ENCODE peak calls at places on chromosome 9, in seven cellular contexts. Q is esophagus squamous epithelium, D is vagina, V is endothelial cell of umbilical vein, I is prostate gland, P is transverse colon, C is adrenal gland. M is an unnamed sample.

GRCh38 chr9:98365227-98365669 is 109.8 kb upstream of the TBC1D2 start:
- DNase-seq in I (no peak), Q (no peak), C (no peak), V (peak; percentile 85), D (no peak), P (no peak), M (no peak)

GRCh38 chr9:100619194-100619593 is 41.3 kb downstream of the CAVIN4 start:
- DNase-seq in I (no peak), V (no peak), C (no peak), D (no peak), Q (no peak), P (no peak), M (no peak)

GRCh38 chr9:108412755-108413154 is 443.0 kb downstream of the ACTL7B start:
- DNase-seq in I (no peak), Q (no peak), D (no peak), C (no peak), P (no peak), V (no peak), M (no peak)

GRCh38 chr9:94534901-94535300 is 20.0 kb upstream of the PCAT7 start:
- DNase-seq in P (no peak), C (no peak), V (no peak), I (no peak), Q (no peak), D (no peak), M (no peak)

GRCh38 chr9:115254781-115255180 is 136.8 kb upstream of the TNC start:
- DNase-seq in P (no peak), V (no peak), D (no peak), Q (no peak), I (no peak), C (no peak), M (no peak)

GRCh38 chr9:2726620-2727335 is 9.5 kb downstream of the KCNV2 start:
- DNase-seq in D (no peak), V (no peak), I (no peak), C (no peak), P (no peak), Q (no peak), M (no peak)

GRCh38 chr9:74948897-74949296 is 3.8 kb downstream of the C9orf40 start:
- DNase-seq in I (no peak), V (no peak), P (no peak), D (no peak), C (no peak), Q (no peak), M (no peak)

GRCh38 chr9:37542895-37543294 is 33.3 kb downstream of the FBXO10 start:
- DNase-seq in C (no peak), P (no peak), I (no peak), D (no peak), Q (no peak), V (no peak), M (no peak)

GRCh38 chr9:73137286-73137899 is 14.3 kb upstream of the ANXA1 start:
- DNase-seq in P (no peak), C (no peak), V (no peak), I (no peak), D (no peak), Q (no peak), M (no peak)

GRCh38 chr9:86547596-86547995 is 193.4 kb upstream of the TUT7 start:
- DNase-seq in I (no peak), Q (no peak), V (no peak), P (no peak), D (no peak), C (no peak), M (no peak)

GRCh38 chr9:36158917-36159316 is 10.3 kb upstream of the CCIN start:
- DNase-seq in I (no peak), Q (no peak), P (no peak), V (no peak), C (no peak), D (no peak), M (no peak)

GRCh38 chr9:134344068-134344820 is 18.0 kb downstream of the RXRA start:
- DNase-seq in P (peak; percentile 50), C (peak; percentile 67), V (no peak), Q (no peak), I (no peak), D (no peak), M (no peak)

GRCh38 chr9:115517335-115518075 is 399.5 kb upstream of the TNC start:
- DNase-seq in Q (no peak), V (no peak), P (no peak), I (no peak), C (no peak), D (no peak), M (no peak)

GRCh38 chr9:8961186-8961666 is 1161.6 kb upstream of the DMAC1 start:
- DNase-seq in I (no peak), C (peak; percentile 82), Q (no peak), V (no peak), D (no peak), P (peak; percentile 11), M (peak; percentile 61)

GRCh38 chr9:131734781-131735180 is 5.1 kb downstream of the RAPGEF1 start:
- DNase-seq in P (no peak), D (no peak), Q (no peak), V (peak; percentile 26), C (no peak), I (no peak), M (no peak)

GRCh38 chr9:8338742-8339425 is 539.3 kb upstream of the DMAC1 start:
- DNase-seq in V (no peak), C (no peak), P (no peak), Q (no peak), D (no peak), I (no peak), M (no peak)

GRCh38 chr9:96176901-96177718 is 124.9 kb downstream of the HSD17B3 start:
- DNase-seq in D (no peak), P (peak; percentile 66), I (no peak), V (no peak), Q (no peak), C (no peak), M (no peak)

GRCh38 chr9:111274737-111275136 is 55.3 kb downstream of the OR2K2 start:
- DNase-seq in Q (no peak), D (no peak), C (no peak), P (no peak), I (no peak), V (no peak), M (no peak)

GRCh38 chr9:8907863-8908262 is 1108.3 kb upstream of the DMAC1 start:
- DNase-seq in D (no peak), Q (no peak), I (no peak), P (no peak), V (peak; percentile 40), C (no peak), M (no peak)

GRCh38 chr9:108478431-108478837 is 377.4 kb downstream of the ACTL7B start:
- DNase-seq in Q (no peak), I (no peak), V (peak; percentile 77), C (peak; percentile 57), P (peak; percentile 39), D (no peak), M (no peak)

GRCh38 chr9:88590558-88591146 is 55.7 kb downstream of the NXNL2 start:
- DNase-seq in I (no peak), V (no peak), D (no peak), Q (no peak), C (no peak), P (no peak), M (no peak)

GRCh38 chr9:81535542-81536241 is 153.7 kb downstream of the TLE1 start:
- DNase-seq in Q (no peak), V (no peak), P (no peak), D (no peak), I (no peak), C (no peak), M (no peak)

GRCh38 chr9:129014611-129015010 is 13.5 kb downstream of the SH3GLB2 start:
- DNase-seq in C (no peak), Q (no peak), I (no peak), P (no peak), V (no peak), D (no peak), M (no peak)

GRCh38 chr9:106755727-106756126 is 107.2 kb upstream of the ZNF462 start:
- DNase-seq in Q (no peak), D (no peak), C (no peak), V (no peak), P (no peak), I (peak; percentile 81), M (no peak)

GRCh38 chr9:132006657-132007370 is 72.9 kb downstream of the MED27 start:
- DNase-seq in P (no peak), I (peak; percentile 58), Q (no peak), V (no peak), D (no peak), C (no peak), M (no peak)

GRCh38 chr9:124812401-124813016 is 35.6 kb downstream of the OLFML2A start:
- DNase-seq in P (peak; percentile 47), V (no peak), I (no peak), C (no peak), Q (no peak), D (no peak), M (no peak)

GRCh38 chr9:97411440-97411788 is 482 bp upstream of the TDRD7 start:
- DNase-seq in Q (no peak), P (no peak), V (no peak), I (no peak), C (no peak), D (no peak), M (no peak)

GRCh38 chr9:127903557-127904475 is 4.4 kb upstream of the ST6GALNAC6 start:
- DNase-seq in V (peak; percentile 47), P (peak; percentile 91), I (no peak), D (no peak), Q (no peak), C (peak; percentile 79), M (peak; percentile 71)
- TF ChIP-seq POLR2A in V (peak; percentile 22), P (peak; percentile 27), I (no peak), D (no peak), Q (no peak), C (no peak), M (no peak)

DNA sequence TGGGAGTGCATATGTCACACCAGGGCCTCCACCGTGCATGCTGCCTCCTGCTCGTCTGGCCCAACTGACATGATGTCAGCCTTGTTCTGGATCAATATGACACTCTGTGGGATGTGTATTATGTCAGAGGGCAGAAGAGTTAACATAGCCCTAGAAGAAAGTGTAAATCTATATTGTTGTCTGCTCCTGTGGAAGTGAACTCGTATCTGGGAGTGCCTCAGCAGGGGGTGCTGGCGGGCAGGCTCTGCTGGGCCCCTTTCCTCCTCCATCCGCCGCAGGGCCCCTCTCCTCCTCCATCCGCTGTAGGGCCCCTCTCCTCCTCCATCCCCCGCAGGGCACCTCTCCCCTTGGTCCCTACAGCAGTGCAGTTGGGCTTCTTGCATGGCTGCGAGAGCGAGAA is 97.7 kb upstream of the PPP1R26 start:
- DNase-seq in C (no peak), D (no peak), P (no peak), Q (no peak), V (no peak), I (no peak), M (no peak)
- H3K9me3 ChIP-seq in C (no peaks in the 10 kb centered on the region), D (no peaks in the 10 kb centered on the region), P (no peaks in the 10 kb centered on the region), Q (no peaks in the 10 kb centered on the region), V (no peaks in the 10 kb centered on the region), I (no peaks in the 10 kb centered on the region), M (no peaks in the 10 kb centered on the region)

DNA sequence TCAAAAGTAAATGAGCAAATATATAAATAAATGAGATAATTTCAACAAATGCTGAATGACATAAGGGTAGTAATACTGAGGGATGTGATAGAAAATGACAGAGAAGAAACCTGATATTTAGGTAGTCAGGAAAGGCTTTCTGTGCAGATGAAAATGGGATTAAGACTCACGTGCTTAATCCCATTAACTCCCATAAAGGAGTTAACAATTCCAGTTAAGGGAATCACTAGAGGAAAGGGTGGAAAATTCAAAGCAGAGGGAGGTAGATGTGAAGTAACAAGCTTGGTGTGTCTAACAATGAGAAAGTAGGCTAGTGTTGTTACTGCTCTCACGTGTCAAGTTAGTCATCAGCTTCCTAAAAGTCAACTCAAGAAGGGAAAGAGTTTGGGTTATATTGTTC is 90.5 kb upstream of the TRIM32 start:
- DNase-seq in Q (no peak), C (no peak), P (no peak), I (no peak), D (no peak), V (no peak), M (no peak)
- TF ChIP-seq CTCF in Q (no peak), C (no peak), P (no peak), I (no peak), D (no peak), V (no peak), M (no peak)

GRCh38 chr9:19113964-19114679 is 11.4 kb upstream of the HAUS6 start:
- DNase-seq in V (no peak), C (no peak), P (no peak), Q (no peak), D (no peak), I (no peak), M (no peak)
- TF ChIP-seq POLR2A in V (no peak), C (no peak), P (no peak), Q (no peak), D (no peak), I (no peak), M (no peak)

M was measured in ovary.